ENCODE peak calls at places on chromosomes 7 and 10, in seven cellular contexts. Z is AG09309; X is RCC 7860; G is hepatocyte; T is NCI-H1417; K is stimulated activated CD8-positive, alpha-beta memory T cell treated with anti-CD3 and anti-CD28 coated beads, Interleukin-4, amount 100 ng/mL, for 1 hour; P is upper lobe of right lung. E is an unnamed sample.

GRCh38 chr10:24894309-24894708 is 58.1 kb downstream of the PRTFDC1 start:
- DNase-seq in Z (peak; percentile 59), X (peak; percentile 95), G (no peak), T (no peak), K (no peak), P (no peak), E (no peak)

GRCh38 chr10:52368725-52369124 is 54.6 kb downstream of the DKK1 start:
- DNase-seq in Z (no peak), X (no peak), G (no peak), T (no peak), K (no peak), P (no peak), E (no peak)

GRCh38 chr10:110241407-110241806 is 34.0 kb downstream of the MXI1 start:
- DNase-seq in Z (no peak), X (no peak), G (no peak), T (no peak), K (no peak), P (no peak), E (no peak)

GRCh38 chr7:150560486-150560885 is 6.7 kb upstream of the GIMAP4 start:
- DNase-seq in Z (no peak), X (no peak), G (no peak), T (no peak), K (no peak), P (no peak), E (no peak)

GRCh38 chr10:96695975-96696634 is 24.2 kb downstream of the PIK3AP1 start:
- DNase-seq in Z (no peak), X (no peak), G (no peak), T (no peak), K (no peak), P (no peak), E (no peak)

GRCh38 chr10:117442521-117442920 is 67.3 kb upstream of the PDZD8 start:
- DNase-seq in Z (no peak), X (peak; percentile 52), G (no peak), T (no peak), K (no peak), P (no peak), E (no peak)

GRCh38 chr7:98215561-98216495 is 4.6 kb downstream of the BHLHA15 start:
- DNase-seq in Z (no peak), X (no peak), G (peak; percentile 4), T (no peak), K (no peak), P (peak; percentile 54), E (no peak)

GRCh38 chr7:48298779-48299178 is 127.5 kb downstream of the ABCA13 start:
- DNase-seq in Z (peak; percentile 25), X (peak; percentile 72), G (no peak), T (no peak), K (no peak), P (no peak), E (no peak)

GRCh38 chr10:103578782-103579382 is 85.4 kb downstream of the NEURL1 start:
- DNase-seq in Z (no peak), X (no peak), G (peak; percentile 75), T (no peak), K (no peak), P (no peak), E (no peak)

GRCh38 chr10:131892817-131893675 is 7.8 kb upstream of the PPP2R2D start:
- DNase-seq in Z (no peak), X (no peak), G (no peak), T (no peak), K (no peak), P (no peak), E (no peak)

GRCh38 chr10:65419629-65420028 is 1506.2 kb upstream of the LRRTM3 start:
- DNase-seq in Z (no peak), X (no peak), G (peak; percentile 3), T (no peak), K (no peak), P (no peak), E (no peak)

GRCh38 chr7:47581442-47581820 is 480 bp downstream of the TNS3 start:
- DNase-seq in Z (no peak), X (no peak), G (peak; percentile 73), T (no peak), K (no peak), P (peak; percentile 73), E (no peak)

GRCh38 chr7:101620991-101621390 is 8.1 kb downstream of the MYL10 start:
- DNase-seq in Z (no peak), X (no peak), G (no peak), T (no peak), K (no peak), P (no peak), E (no peak)

E was measured in NT2/D1.